ENCODE peak calls at places on chromosomes 7 and 10, in four cellular contexts. L, O, T and K are unnamed samples.

GRCh38 chr10:117360994-117361667 is 14.1 kb downstream of the PDZD8 start:
- DNase-seq in L (no peak), O (no peak), T (no peak), K (no peak)

GRCh38 chr10:119207713-119208552 is 562 bp downstream of the GRK5 start:
- DNase-seq in L (peak), O (peak), T (peak), K (no peak)

GRCh38 chr7:57363321-57363720 is 86.7 kb upstream of the ZNF716 start:
- DNase-seq in L (no peak), O (no peak), T (no peak), K (no peak)

GRCh38 chr7:27295236-27295635 is 52.6 kb downstream of the EVX1 start:
- DNase-seq in L (no peak), O (no peak), T (no peak), K (no peak)

GRCh38 chr7:47651355-47652317 is 69.7 kb upstream of the TNS3 start:
- DNase-seq in L (no peak), O (no peak), T (no peak), K (no peak)

GRCh38 chr10:117892681-117893220 is 154.0 kb downstream of the RAB11FIP2 start:
- DNase-seq in L (no peak), O (no peak), T (no peak), K (no peak)

GRCh38 chr7:12942599-12942998 is 255.2 kb downstream of the ARL4A start:
- DNase-seq in L (no peak), O (no peak), T (no peak), K (no peak)

GRCh38 chr10:88431103-88431502 is 152.0 kb downstream of the RNLS start:
- DNase-seq in L (no peak), O (no peak), T (no peak), K (no peak)

GRCh38 chr7:76155938-76156337 is 45.8 kb upstream of the SRRM3 start:
- DNase-seq in L (no peak), O (no peak), T (peak), K (no peak)

GRCh38 chr7:33748793-33749192 is 156.5 kb upstream of the BMPER start:
- DNase-seq in L (no peak), O (no peak), T (no peak), K (no peak)

GRCh38 chr10:88169037-88169319 is 305.6 kb downstream of the PTEN start:
- DNase-seq in L (no peak), O (no peak), T (no peak), K (no peak)